ENCODE peak calls at places on chromosomes 7 and 10, in nine cellular contexts. I is astrocyte, P is left lung, F is B cell, C is heart right ventricle, S is mammary epithelial cell, B is right atrium auricular region, K is thoracic aorta, N is fibroblast of lung. V is an unnamed sample.

GRCh38 chr10:92972066-92972870 is 88.3 kb upstream of the CYP26C1 start:
- DNase-seq in P (peak; percentile 32), N (peak; percentile 87), S (peak; percentile 87), I (peak; percentile 84), K (no peak), F (no peak), B (no peak), C (no peak), V (peak; percentile 87)

GRCh38 chr10:80462986-80463741 is 9.1 kb downstream of the TSPAN14 start:
- DNase-seq in S (peak; percentile 32), K (no peak), P (no peak), N (peak; percentile 77), F (no peak), C (no peak), B (no peak), I (peak; percentile 66), V (peak; percentile 55)

GRCh38 chr7:99457646-99458493 is 8.1 kb downstream of the ATP5MF start:
- DNase-seq in N (no peak), P (no peak), C (no peak), S (no peak), I (no peak), F (no peak), K (no peak), B (no peak), V (no peak)

GRCh38 chr10:36779238-36779846 is 346.1 kb upstream of the ANKRD30A start:
- DNase-seq in P (no peak), F (peak; percentile 13), B (no peak), N (peak; percentile 51), I (peak; percentile 22), S (peak; percentile 57), C (peak; percentile 41), K (no peak), V (peak; percentile 91)

GRCh38 chr10:63257784-63258183 is 124.7 kb downstream of the NRBF2 start:
- DNase-seq in P (no peak), K (no peak), C (no peak), B (no peak), N (no peak), F (no peak), I (no peak), S (no peak), V (no peak)

GRCh38 chr7:77693830-77694583 is 2.3 kb upstream of the RSBN1L start:
- DNase-seq in K (no peak), B (no peak), I (no peak), P (no peak), C (no peak), S (no peak), N (no peak), F (no peak), V (no peak)

GRCh38 chr10:119688033-119688508 is 36.9 kb downstream of the BAG3 start:
- DNase-seq in S (no peak), B (no peak), P (no peak), K (no peak), I (no peak), N (no peak), C (no peak), F (no peak), V (no peak)

GRCh38 chr7:99505324-99505662 is 831 bp downstream of the ZKSCAN5 start:
- DNase-seq in S (no peak), B (no peak), P (no peak), F (no peak), K (no peak), N (no peak), I (no peak), C (no peak), V (peak; percentile 34)

GRCh38 chr10:122140941-122141623 is 130.0 kb upstream of the BTBD16 start:
- DNase-seq in I (peak; percentile 87), S (peak; percentile 84), F (no peak), N (peak; percentile 92), B (peak; percentile 99), C (peak; percentile 93), K (peak; percentile 94), P (peak; percentile 77), V (peak; percentile 91)

GRCh38 chr7:127922661-127923060 is 108.6 kb downstream of the LRRC4 start:
- DNase-seq in I (no peak), K (no peak), S (no peak), P (no peak), C (no peak), F (no peak), B (no peak), N (no peak), V (no peak)

GRCh38 chr7:2876031-2876862 is 32.1 kb upstream of the GNA12 start:
- DNase-seq in I (peak; percentile 82), F (no peak), P (no peak), K (no peak), S (peak; percentile 94), B (no peak), C (no peak), N (peak; percentile 89), V (peak; percentile 79)

GRCh38 chr7:112990619-112991018 is 96.0 kb downstream of the GPR85 start:
- DNase-seq in K (no peak), N (peak; percentile 73), P (no peak), B (no peak), S (peak; percentile 46), C (no peak), I (peak; percentile 66), F (no peak), V (peak; percentile 48)

GRCh38 chr10:49611166-49611814 is 1.2 kb downstream of the SLC18A3 start:
- DNase-seq in P (no peak), B (no peak), K (no peak), C (no peak), F (peak; percentile 44), I (no peak), S (no peak), N (no peak), V (no peak)

GRCh38 chr10:52952391-52953079 is 180.0 kb upstream of the MBL2 start:
- DNase-seq in N (no peak), S (no peak), B (no peak), F (no peak), K (no peak), I (no peak), C (no peak), P (no peak), V (peak; percentile 9)

GRCh38 chr10:52949899-52950298 is 177.3 kb upstream of the MBL2 start:
- DNase-seq in F (no peak), I (no peak), B (no peak), C (no peak), P (no peak), K (no peak), S (no peak), N (no peak), V (peak; percentile 25)

GRCh38 chr10:52950578-52950977 is 178.0 kb upstream of the MBL2 start:
- DNase-seq in S (no peak), N (no peak), F (no peak), I (no peak), K (no peak), C (no peak), P (no peak), B (no peak), V (no peak)

GRCh38 chr10:52954407-52954806 is 181.8 kb upstream of the MBL2 start:
- DNase-seq in I (no peak), B (no peak), P (no peak), N (no peak), F (no peak), S (peak; percentile 75), K (no peak), C (no peak), V (no peak)

GRCh38 chr10:52951819-52952218 is 179.2 kb upstream of the MBL2 start:
- DNase-seq in C (peak; percentile 45), F (no peak), B (no peak), P (no peak), K (no peak), I (no peak), S (peak; percentile 8), N (peak; percentile 1), V (peak; percentile 72)
- TF ChIP-seq CTCF in C (peak; percentile 38), F (no peak), B (no peak), P (peak; percentile 36), K (no peak), I (peak; percentile 16), S (peak; percentile 2), N (peak; percentile 71), V (peak; percentile 73)

DNA sequence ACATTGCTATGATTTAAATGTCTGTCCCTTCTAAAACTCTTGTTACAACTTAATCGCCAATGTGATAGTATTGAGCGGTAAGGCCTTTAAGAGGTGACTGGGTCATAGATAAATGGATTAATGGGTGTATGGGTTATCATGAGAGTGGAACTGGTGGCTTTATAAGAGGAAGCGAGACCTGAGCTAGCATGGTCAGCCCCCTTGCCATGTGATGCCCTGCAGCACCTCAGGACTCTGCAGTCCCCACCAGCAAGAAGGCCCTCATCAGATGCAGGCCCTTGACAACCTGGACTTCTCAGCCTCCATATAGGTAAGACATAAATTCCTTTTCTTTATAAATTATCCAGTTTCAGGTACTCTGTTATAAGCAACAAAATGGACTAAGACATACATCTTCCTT is 15.6 kb downstream of the PARP12 start:
- DNase-seq in F (no peak), N (no peak), P (no peak), K (no peak), S (no peak), I (no peak), B (no peak), C (no peak), V (no peak)
- TF ChIP-seq CTCF in F (no peak), N (no peak), P (no peak), K (no peak), S (no peak), I (no peak), B (no peak), C (no peak), V (no peak)

DNA sequence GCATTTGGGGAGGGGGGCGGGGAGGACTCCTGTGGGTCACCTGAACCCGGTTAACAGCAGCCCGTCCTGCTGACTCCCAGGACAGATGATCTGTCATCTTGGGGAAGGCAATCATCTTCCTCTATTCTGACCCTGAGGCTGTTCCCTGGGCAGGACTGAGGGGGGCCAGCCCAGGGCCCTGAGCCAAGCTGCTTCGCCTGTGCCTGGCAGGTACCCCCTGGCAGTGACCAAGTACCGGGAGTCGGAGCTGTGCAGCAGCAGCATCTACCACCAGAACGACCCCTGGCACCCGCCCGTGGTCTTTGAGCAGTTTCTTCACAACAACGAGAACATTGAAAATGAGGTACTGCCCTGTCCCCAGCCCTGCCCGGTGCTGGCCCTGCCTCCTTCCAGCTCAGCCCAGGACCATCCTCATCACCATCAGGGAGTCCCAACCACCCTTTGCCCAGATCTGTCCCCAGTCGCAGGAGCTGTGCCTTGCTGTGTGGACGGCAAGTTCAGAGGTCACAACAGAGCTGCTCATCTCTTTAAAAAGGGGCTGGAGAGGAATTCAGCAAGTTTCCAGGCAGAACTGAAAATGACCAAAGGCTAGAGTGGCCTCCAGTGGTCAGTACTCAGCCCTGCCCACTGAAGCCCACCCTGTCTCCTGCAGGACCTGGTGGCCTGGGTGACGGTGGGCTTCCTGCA is 8.1 kb downstream of the AOC1 start:
- DNase-seq in C (no peak), P (no peak), N (no peak), F (no peak), I (no peak), B (no peak), K (no peak), S (no peak), V (no peak)
- TF ChIP-seq CTCF in C (peak; percentile 24), P (no peak), N (no peak), F (no peak), I (no peak), B (no peak), K (no peak), S (no peak), V (no peak)

DNA sequence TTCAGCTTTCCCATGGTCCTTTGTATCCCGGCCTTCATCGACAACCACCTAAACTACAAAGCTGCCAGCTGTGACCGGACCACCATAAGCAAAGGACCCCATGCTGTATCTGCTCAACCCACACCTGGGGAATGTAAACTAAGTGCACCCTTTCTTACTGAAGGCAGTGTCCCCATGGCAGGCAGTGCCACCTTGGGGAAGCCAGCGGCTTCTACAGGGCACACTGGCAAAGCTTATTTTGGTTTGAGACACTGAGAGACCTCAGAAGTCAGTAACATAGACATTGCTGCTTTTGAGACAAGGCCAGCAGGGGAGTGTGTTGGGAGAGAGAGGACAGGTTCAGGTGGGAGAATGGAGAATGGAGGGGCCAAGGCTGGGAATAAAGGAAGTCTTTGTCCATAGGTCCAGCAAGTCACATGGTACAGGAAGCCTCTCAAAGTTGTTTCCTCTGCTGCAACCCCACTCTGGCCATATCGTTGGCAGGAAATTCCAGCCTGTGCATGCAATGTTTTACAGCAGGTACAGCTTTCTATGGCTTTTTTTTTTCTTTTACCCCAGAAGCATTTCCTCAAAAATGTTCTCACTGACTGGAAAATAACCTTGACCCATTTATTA is 85.9 kb upstream of the NPVF start:
- DNase-seq in I (no peak), B (no peak), K (no peak), F (no peak), P (no peak), S (no peak), N (no peak), C (no peak), V (no peak)
- TF ChIP-seq CTCF in I (no peak), B (no peak), K (no peak), F (no peak), P (no peak), S (no peak), N (no peak), C (no peak), V (no peak)